ENCODE peak calls at places on chromosome 13, in four cellular contexts. Q, Y, M and B are unnamed samples.

GRCh38 chr13:112837371-112838037 is 131.5 kb upstream of the MCF2L start:
- DNase-seq in Y (no peak), Q (no peak), M (no peak), B (no peak)

GRCh38 chr13:30042891-30043630 is 192.6 kb upstream of the UBL3 start:
- DNase-seq in M (no peak), Y (no peak), Q (no peak), B (no peak)

GRCh38 chr13:97434417-97435296 is 688 bp downstream of the RAP2A start:
- DNase-seq in M (peak), Q (peak), Y (peak), B (peak)

GRCh38 chr13:77002590-77003190 is 10.8 kb downstream of the CLN5 start:
- DNase-seq in Q (no peak), M (no peak), Y (no peak), B (no peak)

GRCh38 chr13:110001622-110002275 is 215.4 kb upstream of the IRS2 start:
- DNase-seq in M (no peak), Q (no peak), Y (no peak), B (no peak)

GRCh38 chr13:99290890-99291289 is 16.3 kb downstream of the GPR183 start:
- DNase-seq in Y (no peak), M (no peak), Q (no peak), B (no peak)

GRCh38 chr13:28641600-28641926 is 17.4 kb upstream of the POMP start:
- DNase-seq in Y (no peak), Q (no peak), M (no peak), B (no peak)

GRCh38 chr13:113451951-113452421 is 1.3 kb downstream of the ADPRHL1 start:
- DNase-seq in Q (peak), Y (no peak), M (no peak), B (no peak)

GRCh38 chr13:44796597-44797517 is 192.4 kb downstream of the NUFIP1 start:
- DNase-seq in Y (peak), M (no peak), Q (no peak), B (no peak)

GRCh38 chr13:113786262-113786841 is 27.3 kb downstream of the TMEM255B start:
- DNase-seq in Y (peak), Q (no peak), M (peak), B (no peak)

GRCh38 chr13:82647540-82647939 is 1234.7 kb downstream of the SLITRK1 start:
- DNase-seq in Y (no peak), M (peak), Q (no peak), B (no peak)

GRCh38 chr13:55500694-55501093 is 1640.0 kb upstream of the PRR20A start:
- DNase-seq in M (no peak), Q (no peak), Y (no peak), B (no peak)

GRCh38 chr13:75766636-75767035 is 130.5 kb downstream of the LMO7 start:
- DNase-seq in Q (no peak), M (no peak), Y (no peak), B (no peak)

GRCh38 chr13:36323951-36324566 is 22.1 kb downstream of the SPART start:
- DNase-seq in Y (no peak), Q (no peak), M (peak), B (no peak)

GRCh38 chr13:111319998-111320911 is at the start of gene TEX29:
- DNase-seq in M (no peak), Q (no peak), Y (no peak), B (no peak)

GRCh38 chr13:32246468-32246867 is 68.7 kb downstream of the ZAR1L start:
- DNase-seq in M (peak), Q (peak), Y (peak), B (peak)

GRCh38 chr13:97975851-97976550 is 22.5 kb downstream of the IPO5 start:
- DNase-seq in Y (peak), M (peak), Q (peak), B (peak)

GRCh38 chr13:51229731-51230130 is 7.5 kb downstream of the FAM124A start:
- DNase-seq in M (peak), Q (no peak), Y (no peak), B (no peak)

GRCh38 chr13:99158846-99159245 is 41.8 kb upstream of the UBAC2 start:
- DNase-seq in Y (no peak), M (no peak), Q (no peak), B (no peak)

GRCh38 chr13:99269627-99270252 is 11.6 kb upstream of the GPR18 start:
- DNase-seq in Q (no peak), Y (no peak), M (no peak), B (no peak)

GRCh38 chr13:112814905-112815585 is 125.2 kb downstream of the ATP11A start:
- DNase-seq in M (no peak), Y (peak), Q (peak), B (no peak)

GRCh38 chr13:98175823-98176222 is 1.2 kb downstream of the RNF113B start:
- DNase-seq in M (no peak), Q (no peak), Y (no peak), B (no peak)

GRCh38 chr13:114015608-114016295 is 41.9 kb upstream of the C13orf46 start:
- DNase-seq in Q (no peak), Y (peak), M (no peak), B (no peak)

GRCh38 chr13:110187501-110188161 is 119.3 kb downstream of the COL4A1 start:
- DNase-seq in Y (no peak), M (no peak), Q (peak), B (no peak)

GRCh38 chr13:98581971-98582702 is 5.2 kb upstream of the STK24 start:
- DNase-seq in M (no peak), Y (no peak), Q (no peak), B (no peak)

GRCh38 chr13:45215392-45216077 is 14.7 kb upstream of the KCTD4 start:
- DNase-seq in Q (no peak), Y (no peak), M (no peak), B (no peak)

GRCh38 chr13:32316030-32316344 is 679 bp downstream of the BRCA2 start:
- DNase-seq in M (no peak), Y (peak), Q (no peak), B (no peak)

GRCh38 chr13:108816381-108816780 is 187.0 kb downstream of the MYO16 start:
- DNase-seq in M (no peak), Q (no peak), Y (no peak), B (no peak)

GRCh38 chr13:43229506-43229905 is 206.1 kb downstream of the DNAJC15 start:
- DNase-seq in M (no peak), Y (no peak), Q (no peak), B (no peak)

GRCh38 chr13:27980280-27980998 is 8.1 kb downstream of the URAD start:
- DNase-seq in Y (no peak), M (peak), Q (no peak), B (no peak)

GRCh38 chr13:102707465-102707864 is 12.6 kb upstream of the METTL21C start:
- DNase-seq in Q (no peak), Y (no peak), M (no peak), B (no peak)

GRCh38 chr13:72072223-72072622 is 205.2 kb upstream of the DACH1 start:
- DNase-seq in M (no peak), Q (no peak), Y (no peak), B (no peak)

GRCh38 chr13:43764349-43764748 is 22.4 kb downstream of the ENOX1 start:
- DNase-seq in M (no peak), Y (no peak), Q (no peak), B (no peak)

GRCh38 chr13:24208314-24208713 is 47.8 kb downstream of the SPATA13 start:
- DNase-seq in Q (no peak), Y (no peak), M (no peak), B (no peak)

GRCh38 chr13:81929988-81930387 is 1589.1 kb upstream of the SPRY2 start:
- DNase-seq in Q (no peak), M (peak), Y (no peak), B (no peak)

GRCh38 chr13:40167327-40167726 is 499.1 kb downstream of the FOXO1 start:
- DNase-seq in M (no peak), Y (no peak), Q (no peak), B (no peak)
- TF ChIP-seq CTCF in M (no peak), Y (no peak), Q (no peak), B (no peak)

GRCh38 chr13:105412171-105412570 is 1123.3 kb downstream of the EFNB2 start:
- DNase-seq in Y (no peak), Q (no peak), M (no peak), B (no peak)

GRCh38 chr13:105406551-105406950 is 1128.9 kb downstream of the EFNB2 start:
- DNase-seq in Y (no peak), M (no peak), Q (no peak), B (no peak)

GRCh38 chr13:105414639-105415038 is 1120.8 kb downstream of the EFNB2 start:
- DNase-seq in Q (no peak), M (no peak), Y (no peak), B (no peak)

GRCh38 chr13:105410602-105411001 is 1124.9 kb downstream of the EFNB2 start:
- DNase-seq in M (peak), Y (peak), Q (peak), B (peak)
- TF ChIP-seq CTCF in M (peak), Y (no peak), Q (peak), B (peak)

GRCh38 chr13:46374710-46375109 is 12.3 kb downstream of the RUBCNL start:
- DNase-seq in M (no peak), Q (no peak), Y (no peak), B (no peak)

GRCh38 chr13:46373623-46374022 is 13.4 kb downstream of the RUBCNL start:
- DNase-seq in M (no peak), Q (no peak), Y (no peak), B (no peak)

GRCh38 chr13:46380242-46380641 is 6.8 kb downstream of the RUBCNL start:
- DNase-seq in Q (no peak), M (no peak), Y (no peak), B (no peak)

GRCh38 chr13:46378411-46378810 is 8.6 kb downstream of the RUBCNL start:
- DNase-seq in Y (no peak), Q (no peak), M (no peak), B (no peak)

GRCh38 chr13:46377554-46377953 is 9.5 kb downstream of the RUBCNL start:
- DNase-seq in Y (no peak), Q (no peak), M (no peak), B (no peak)
- TF ChIP-seq CTCF in Y (no peak), Q (no peak), M (no peak), B (no peak)

GRCh38 chr13:42049454-42049780 is 969 bp downstream of the DGKH start:
- DNase-seq in Y (no peak), M (no peak), Q (no peak), B (no peak)

GRCh38 chr13:42046448-42046847 is 2.0 kb upstream of the DGKH start:
- DNase-seq in Y (no peak), M (no peak), Q (no peak), B (no peak)

GRCh38 chr13:42048323-42048624 is 174 bp upstream of the DGKH start:
- DNase-seq in Y (no peak), M (no peak), Q (no peak), B (no peak)

GRCh38 chr13:42047561-42048322 is 706 bp upstream of the DGKH start:
- DNase-seq in M (peak), Y (peak), Q (peak), B (peak)

DNA sequence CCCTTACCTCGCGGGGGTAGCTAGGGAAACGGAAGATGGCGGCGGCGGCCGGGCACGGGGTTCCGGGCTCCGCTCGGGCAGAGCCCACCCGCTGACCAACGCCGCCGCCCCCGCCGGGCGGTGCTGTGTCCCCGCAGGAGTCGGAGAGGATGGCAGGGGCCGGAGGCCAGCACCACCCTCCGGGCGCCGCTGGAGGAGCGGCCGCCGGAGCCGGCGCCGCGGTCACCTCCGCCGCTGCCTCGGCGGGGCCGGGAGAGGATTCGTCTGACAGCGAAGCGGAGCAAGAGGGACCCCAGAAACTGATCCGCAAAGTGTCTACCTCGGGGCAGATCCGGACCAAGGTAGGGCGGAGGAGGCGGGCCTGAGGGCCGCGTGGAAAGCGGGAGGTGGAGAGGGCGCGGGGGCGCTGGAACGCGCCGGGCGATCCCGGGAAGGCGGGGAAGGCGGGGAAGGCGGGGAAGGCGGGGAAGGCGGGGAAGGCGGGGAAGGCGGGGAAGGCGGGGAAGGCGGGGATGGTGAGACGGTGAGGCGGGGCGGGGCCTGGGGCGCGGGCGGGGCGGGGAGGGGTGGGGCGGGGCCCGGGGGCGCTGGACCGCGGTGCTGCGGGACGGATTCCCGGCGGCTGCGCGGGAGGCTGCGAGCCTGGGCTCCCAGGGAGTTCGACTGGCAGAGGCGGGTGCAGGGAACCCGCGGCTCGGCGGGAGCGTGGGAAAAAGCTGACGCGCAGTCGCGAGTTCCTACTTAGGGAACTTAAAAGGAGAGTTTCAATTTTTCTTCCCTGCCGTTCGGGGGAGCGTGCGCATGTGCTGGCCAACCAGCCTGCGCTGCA is at the start of gene DGKH:
- DNase-seq in Y (peak), M (peak), Q (peak), B (peak)
- TF ChIP-seq CTCF in Y (no peak), M (peak), Q (peak), B (no peak)

GRCh38 chr13:101516262-101516661 is 63.8 kb downstream of the ITGBL1 start:
- DNase-seq in M (no peak), Y (no peak), Q (no peak), B (no peak)

GRCh38 chr13:101512650-101513049 is 60.2 kb downstream of the ITGBL1 start:
- DNase-seq in Y (no peak), M (no peak), Q (no peak), B (no peak)

GRCh38 chr13:101515504-101515903 is 63.0 kb downstream of the ITGBL1 start:
- DNase-seq in Q (no peak), M (no peak), Y (no peak), B (no peak)

GRCh38 chr13:101514100-101514499 is 61.6 kb downstream of the ITGBL1 start:
- DNase-seq in M (no peak), Q (no peak), Y (no peak), B (no peak)

DNA sequence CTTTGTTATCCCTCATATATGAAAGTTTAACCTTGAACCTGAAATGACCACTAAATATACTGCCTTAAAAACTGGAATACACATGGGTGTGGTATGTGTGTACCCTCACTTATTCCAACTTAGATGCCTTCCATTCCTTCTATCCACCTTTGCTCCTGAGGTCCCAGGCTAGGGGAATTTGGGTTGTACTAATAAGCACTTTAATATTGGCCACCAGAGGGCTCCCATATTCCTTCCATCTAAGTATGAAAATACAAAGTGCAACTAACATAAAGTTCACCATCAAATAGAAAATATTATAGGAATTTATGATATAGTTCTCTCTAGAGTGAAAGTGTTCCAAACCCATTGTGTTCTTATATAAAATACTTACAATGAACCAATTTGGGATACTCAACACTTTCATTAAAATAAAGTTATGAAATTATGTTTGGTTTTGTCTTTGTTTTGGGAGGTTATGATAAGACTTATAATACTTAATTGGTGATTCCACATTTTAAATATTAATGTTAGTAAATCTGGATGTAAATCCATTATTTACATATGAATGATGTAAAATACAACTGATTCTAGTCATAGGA is 62.3 kb downstream of the ITGBL1 start:
- DNase-seq in Y (no peak), M (peak), Q (no peak), B (peak)
- TF ChIP-seq CTCF in Y (no peak), M (peak), Q (peak), B (peak)